ENCODE peak calls at places on chromosomes 11 and 22, in four cellular contexts. Z is WERI-Rb-1, P is HFF-Myc, O is fibroblast of pulmonary artery. F is an unnamed sample.

GRCh38 chr11:1158681-1159525 is 1.1 kb downstream of the MUC5AC start:
- DNase-seq in Z (no peak), P (no peak), O (no peak), F (no peak)

GRCh38 chr11:34327804-34328631 is 29.8 kb downstream of the ABTB2 start:
- DNase-seq in Z (peak), P (no peak), O (peak), F (no peak)

GRCh38 chr22:39236321-39237275 is 8.2 kb downstream of the PDGFB start:
- DNase-seq in Z (no peak), P (no peak), O (no peak), F (no peak)

GRCh38 chr22:32665676-32666075 is 135.8 kb upstream of the TIMP3 start:
- DNase-seq in Z (no peak), P (no peak), O (no peak), F (peak)

GRCh38 chr22:39309881-39310714 is 9.3 kb downstream of the RPL3 start:
- DNase-seq in Z (no peak), P (no peak), O (peak), F (peak)

GRCh38 chr11:70603756-70604211 is 205.5 kb downstream of the CTTN start:
- DNase-seq in Z (no peak), P (no peak), O (no peak), F (peak)

GRCh38 chr11:46272816-46273427 is 4.5 kb upstream of the CREB3L1 start:
- DNase-seq in Z (peak), P (no peak), O (peak), F (peak)

GRCh38 chr11:12085371-12086251 is 24.8 kb upstream of the MICAL2 start:
- DNase-seq in Z (no peak), P (no peak), O (no peak), F (no peak)

GRCh38 chr11:93747122-93747521 is 5.7 kb downstream of the C11orf54 start:
- DNase-seq in Z (no peak), P (no peak), O (no peak), F (no peak)

GRCh38 chr22:44994399-44995281 is 15.2 kb downstream of the PHF21B start:
- DNase-seq in Z (no peak), P (no peak), O (no peak), F (no peak)

GRCh38 chr11:104997288-104997687 is 25.7 kb downstream of the CASP5 start:
- DNase-seq in Z (no peak), P (no peak), O (peak), F (peak)
- TF ChIP-seq CTCF in Z (no peak), P (no peak), O (peak), F (no peak)

GRCh38 chr11:76376746-76377558 is 4.0 kb downstream of the THAP12 start:
- DNase-seq in Z (no peak), P (no peak), O (no peak), F (no peak)
- H3K4me3 ChIP-seq in Z (no peak), P (no peak), O (no peak), F (no peak)

GRCh38 chr22:20013382-20013871 is 3.2 kb downstream of the ARVCF start:
- DNase-seq in Z (peak), P (no peak), O (peak), F (peak)
- TF ChIP-seq CTCF in Z (peak), P (peak), O (peak), F (peak)

DNA sequence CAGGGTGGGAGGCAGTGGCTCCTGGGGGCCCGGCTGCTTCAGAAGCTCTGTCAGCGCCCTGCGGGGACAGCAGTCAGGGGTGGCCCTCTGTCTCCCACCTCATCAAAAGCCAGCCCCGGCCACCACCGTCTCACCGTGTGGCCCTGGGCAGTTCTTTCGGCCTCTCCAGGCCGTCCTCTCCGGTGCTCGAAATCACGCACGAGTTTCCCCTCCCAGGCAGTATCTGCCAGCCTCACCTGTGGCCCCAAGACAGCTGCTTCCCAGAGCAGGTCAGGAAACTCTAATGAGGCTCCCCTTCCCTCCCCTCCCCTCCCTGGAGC is 3.6 kb downstream of the SHISA8 start:
- DNase-seq in Z (no peak), P (no peak), O (no peak), F (no peak)
- H3K4me3 ChIP-seq in Z (no peak), P (no peak), O (no peak), F (no peak)

GRCh38 chr22:28711820-28712777 is 29.5 kb downstream of the CHEK2 start:
- DNase-seq in Z (no peak), P (peak), O (peak), F (peak)
- TF ChIP-seq CTCF in Z (no peak), P (peak), O (peak), F (no peak)

GRCh38 chr22:24284747-24285203 is 14.1 kb downstream of the SPECC1L start:
- DNase-seq in Z (no peak), P (no peak), O (peak), F (peak)
- H3K4me3 ChIP-seq in Z (no peak), P (no peak), O (no peak), F (no peak)